ENCODE peak calls at places on chromosome 3, in nine cellular contexts. R is BJ, U is mucosa of descending colon, F is SK-N-DZ, N is anterior cingulate cortex, E is choroid plexus epithelial cell, P is NCI-H2171 treated with DMSO at 0.1 percent for 48 hours, W is COLO829, H is GM19239. L is an unnamed sample.
A peak's percentile ranks its signal among the peaks of the same experiment; 100 is the strongest.

GRCh38 chr3:156750874-156751245 is 75.3 kb upstream of the LEKR1 start:
- DNase-seq in R (peak; percentile 25), U (no peak), F (no peak), N (no peak), E (peak; percentile 48), P (no peak), W (no peak), H (no peak), L (no peak)

GRCh38 chr3:44989636-44990373 is 13.8 kb downstream of the EXOSC7 start:
- DNase-seq in R (no peak), U (no peak), F (no peak), N (no peak), E (no peak), P (no peak), W (no peak), H (no peak), L (no peak)

GRCh38 chr3:86793786-86794185 is 197.2 kb downstream of the VGLL3 start:
- DNase-seq in R (peak; percentile 92), U (no peak), F (no peak), N (no peak), E (peak; percentile 98), P (no peak), W (peak; percentile 74), H (no peak), L (peak; percentile 90)

GRCh38 chr3:126125781-126126251 is 41.9 kb upstream of the SLC41A3 start:
- DNase-seq in R (no peak), U (no peak), F (no peak), N (no peak), E (no peak), P (no peak), W (no peak), H (no peak), L (no peak)

GRCh38 chr3:61733866-61734265 is 172.5 kb downstream of the PTPRG start:
- DNase-seq in R (no peak), U (no peak), F (no peak), N (no peak), E (no peak), P (peak; percentile 85), W (no peak), H (no peak), L (no peak)

GRCh38 chr3:187352581-187353575 is 15.3 kb upstream of the RTP4 start:
- DNase-seq in R (peak; percentile 49), U (peak; percentile 46), F (no peak), N (no peak), E (peak; percentile 19), P (no peak), W (no peak), H (no peak), L (no peak)

GRCh38 chr3:158539414-158540014 is 31.5 kb upstream of the MLF1 start:
- DNase-seq in R (peak; percentile 7), U (no peak), F (peak; percentile 58), N (no peak), E (peak; percentile 75), P (peak; percentile 60), W (peak; percentile 55), H (peak; percentile 3), L (no peak)

GRCh38 chr3:120642368-120642948 is 39.6 kb downstream of the HGD start:
- DNase-seq in R (no peak), U (no peak), F (no peak), N (no peak), E (peak; percentile 67), P (no peak), W (no peak), H (no peak), L (no peak)

GRCh38 chr3:88005066-88005465 is 53.7 kb downstream of the CGGBP1 start:
- DNase-seq in R (peak; percentile 1), U (no peak), F (no peak), N (no peak), E (peak; percentile 67), P (no peak), W (peak; percentile 54), H (no peak), L (no peak)

GRCh38 chr3:64417816-64418215 is 192.6 kb upstream of the PRICKLE2 start:
- DNase-seq in R (peak; percentile 4), U (no peak), F (no peak), N (no peak), E (peak; percentile 71), P (no peak), W (peak; percentile 44), H (no peak), L (no peak)